ENCODE peak calls at places on chromosomes 16 and 17, in seven cellular contexts. Z is CD8-positive, alpha-beta memory T cell; Q is fibroblast of lung; P is GM20000; A is stimulated activated CD4-positive, alpha-beta T cell treated with anti-CD3 and anti-CD28 coated beads, TNF-alpha, amount 100 ng/mL, for 48 hours; G is Caco-2; K is iris pigment epithelial cell. B is an unnamed sample.

GRCh38 chr17:75404739-75405364 is 626 bp downstream of the GRB2 start:
- DNase-seq in Z (peak; percentile 40), Q (no peak), P (peak; percentile 21), A (peak; percentile 52), G (peak; percentile 53), K (peak; percentile 40), B (peak; percentile 36)

GRCh38 chr16:66416981-66417700 is 10.0 kb upstream of the BEAN1 start:
- DNase-seq in Z (no peak), Q (no peak), P (no peak), A (no peak), G (no peak), K (peak; percentile 19), B (peak; percentile 18)

GRCh38 chr17:28777178-28777577 is 33.4 kb downstream of the TRAF4 start:
- DNase-seq in Z (no peak), Q (no peak), P (no peak), A (no peak), G (no peak), K (no peak), B (no peak)

GRCh38 chr16:4075534-4075933 is 40.7 kb downstream of the ADCY9 start:
- DNase-seq in Z (no peak), Q (no peak), P (no peak), A (no peak), G (no peak), K (no peak), B (no peak)

GRCh38 chr17:17350491-17351355 is 47.5 kb downstream of the NT5M start:
- DNase-seq in Z (no peak), Q (peak; percentile 9), P (no peak), A (no peak), G (peak; percentile 53), K (peak; percentile 40), B (peak; percentile 31)

GRCh38 chr16:88462396-88462795 is 9.3 kb downstream of the ZFPM1 start:
- DNase-seq in Z (no peak), Q (no peak), P (no peak), A (no peak), G (no peak), K (no peak), B (no peak)

GRCh38 chr17:76529224-76529642 is 8.3 kb downstream of the CYGB start:
- DNase-seq in Z (no peak), Q (peak; percentile 98), P (no peak), A (no peak), G (no peak), K (peak; percentile 78), B (peak; percentile 64)

GRCh38 chr16:50747206-50747956 is 5.5 kb downstream of the CYLD start:
- DNase-seq in Z (peak; percentile 59), Q (peak; percentile 37), P (peak; percentile 58), A (no peak), G (peak; percentile 14), K (no peak), B (no peak)

GRCh38 chr16:2008631-2009301 is 855 bp downstream of the ZNF598 start:
- DNase-seq in Z (no peak), Q (peak; percentile 59), P (peak; percentile 56), A (no peak), G (peak; percentile 26), K (peak; percentile 70), B (no peak)

GRCh38 chr17:67290994-67291362 is 46.0 kb upstream of the HELZ start:
- DNase-seq in Z (no peak), Q (no peak), P (no peak), A (no peak), G (peak; percentile 10), K (no peak), B (no peak)

GRCh38 chr17:1752425-1752941 is 9.4 kb upstream of the SERPINF1 start:
- DNase-seq in Z (no peak), Q (no peak), P (peak; percentile 63), A (no peak), G (no peak), K (no peak), B (no peak)

GRCh38 chr16:67148656-67149275 is 2.0 kb downstream of the B3GNT9 start:
- DNase-seq in Z (no peak), Q (no peak), P (no peak), A (no peak), G (no peak), K (no peak), B (no peak)

GRCh38 chr16:30783280-30784109 is 3.5 kb downstream of the ZNF629 start:
- DNase-seq in Z (no peak), Q (no peak), P (no peak), A (no peak), G (no peak), K (no peak), B (no peak)

GRCh38 chr17:76281573-76282371 is 16.6 kb downstream of the UBALD2 start:
- DNase-seq in Z (no peak), Q (no peak), P (no peak), A (no peak), G (no peak), K (no peak), B (no peak)

GRCh38 chr17:75897076-75898019 is 597 bp upstream of the TRIM65 start:
- DNase-seq in Z (no peak), Q (no peak), P (no peak), A (no peak), G (no peak), K (no peak), B (no peak)

GRCh38 chr16:48365601-48366164 is 19.5 kb downstream of the SIAH1 start:
- DNase-seq in Z (peak; percentile 68), Q (peak; percentile 90), P (peak; percentile 83), A (peak; percentile 76), G (peak; percentile 92), K (peak; percentile 87), B (peak; percentile 91)

GRCh38 chr16:26569793-26570192 is 496.9 kb upstream of the C16orf82 start:
- DNase-seq in Z (no peak), Q (no peak), P (peak; percentile 10), A (no peak), G (peak; percentile 19), K (no peak), B (no peak)

GRCh38 chr16:81499576-81500380 is 55.2 kb downstream of the CMIP start:
- DNase-seq in Z (no peak), Q (no peak), P (no peak), A (no peak), G (no peak), K (no peak), B (no peak)

GRCh38 chr16:49756971-49757743 is 98.8 kb downstream of the ZNF423 start:
- DNase-seq in Z (no peak), Q (no peak), P (no peak), A (no peak), G (no peak), K (peak; percentile 50), B (peak; percentile 80)

GRCh38 chr16:17015702-17016101 is 455.1 kb downstream of the XYLT1 start:
- DNase-seq in Z (no peak), Q (no peak), P (no peak), A (no peak), G (no peak), K (no peak), B (no peak)

GRCh38 chr17:48310748-48311213 is 119.2 kb downstream of the SKAP1 start:
- DNase-seq in Z (no peak), Q (no peak), P (no peak), A (no peak), G (peak; percentile 26), K (no peak), B (no peak)

GRCh38 chr17:54900457-54901229 is at the start of gene TOM1L1:
- DNase-seq in Z (no peak), Q (peak; percentile 53), P (peak; percentile 43), A (peak; percentile 8), G (peak; percentile 90), K (peak; percentile 55), B (peak; percentile 55)

GRCh38 chr16:29007865-29008593 is 23.2 kb downstream of the LAT start:
- DNase-seq in Z (peak; percentile 55), Q (peak; percentile 61), P (no peak), A (peak; percentile 71), G (no peak), K (peak; percentile 85), B (peak; percentile 53)

GRCh38 chr16:8867483-8868271 is 1.1 kb downstream of the CARHSP1 start:
- DNase-seq in Z (no peak), Q (no peak), P (peak; percentile 45), A (no peak), G (no peak), K (no peak), B (peak; percentile 37)

B was measured in astrocyte of the spinal cord.